ENCODE peak calls at places on chromosomes 6 and 20, in four cellular contexts. One of them, this sample, is unnamed.

GRCh38 chr6:160330621-160331020 is 17.6 kb upstream of the SLC22A3 start:
- DNase-seq in HEK293T: no peak
- DNase-seq in HepG2: no peak
- DNase-seq in GM12878: no peak
- DNase-seq in this sample: no peak

GRCh38 chr6:142944126-142945066 is 580 bp downstream of the HIVEP2 start:
- DNase-seq in HEK293T: peak
- DNase-seq in HepG2: peak
- DNase-seq in GM12878: no peak
- DNase-seq in this sample: peak

GRCh38 chr6:159852877-159853276 is 37.9 kb upstream of the MAS1 start:
- DNase-seq in HEK293T: no peak
- DNase-seq in HepG2: no peak
- DNase-seq in GM12878: no peak
- DNase-seq in this sample: no peak

GRCh38 chr20:60365063-60365640 is 406.9 kb downstream of the CDH26 start:
- DNase-seq in HEK293T: no peak
- DNase-seq in HepG2: no peak
- DNase-seq in GM12878: no peak
- DNase-seq in this sample: no peak

GRCh38 chr6:42221546-42221945 is 3.9 kb upstream of the MRPS10 start:
- DNase-seq in HEK293T: no peak
- DNase-seq in HepG2: no peak
- DNase-seq in GM12878: no peak
- DNase-seq in this sample: no peak

GRCh38 chr6:168342626-168343025 is 23.0 kb upstream of the DACT2 start:
- DNase-seq in HEK293T: no peak
- DNase-seq in HepG2: no peak
- DNase-seq in GM12878: no peak
- DNase-seq in this sample: no peak

GRCh38 chr20:24340933-24341332 is 128.5 kb upstream of the SYNDIG1 start:
- DNase-seq in HEK293T: no peak
- DNase-seq in HepG2: no peak
- DNase-seq in GM12878: no peak
- DNase-seq in this sample: no peak

GRCh38 chr6:160400426-160400825 is 52.2 kb downstream of the SLC22A3 start:
- DNase-seq in HEK293T: no peak
- DNase-seq in HepG2: no peak
- DNase-seq in GM12878: no peak
- DNase-seq in this sample: no peak

GRCh38 chr6:44428682-44429081 is 41.2 kb downstream of the CDC5L start:
- DNase-seq in HEK293T: no peak
- DNase-seq in HepG2: no peak
- DNase-seq in GM12878: no peak
- DNase-seq in this sample: no peak

GRCh38 chr20:50341880-50342637 is 151.4 kb downstream of the CEBPB start:
- DNase-seq in HEK293T: no peak
- DNase-seq in HepG2: no peak
- DNase-seq in GM12878: no peak
- DNase-seq in this sample: no peak

GRCh38 chr6:39153766-39154397 is 38.9 kb upstream of the SAYSD1 start:
- DNase-seq in HEK293T: no peak
- DNase-seq in HepG2: no peak
- DNase-seq in GM12878: no peak
- DNase-seq in this sample: no peak

GRCh38 chr6:147508871-147509608 is 550 bp downstream of the SAMD5 start:
- DNase-seq in HEK293T: peak
- DNase-seq in HepG2: no peak
- DNase-seq in GM12878: no peak
- DNase-seq in this sample: peak

GRCh38 chr6:13422601-13423247 is 64.7 kb downstream of the GFOD1 start:
- DNase-seq in HEK293T: no peak
- DNase-seq in HepG2: no peak
- DNase-seq in GM12878: no peak
- DNase-seq in this sample: no peak

GRCh38 chr6:146543940-146544661 is 468 bp downstream of the RAB32 start:
- DNase-seq in HEK293T: peak
- DNase-seq in HepG2: peak
- DNase-seq in GM12878: no peak
- DNase-seq in this sample: peak

GRCh38 chr6:125154184-125155135 is 887 bp downstream of the TPD52L1 start:
- DNase-seq in HEK293T: peak
- DNase-seq in HepG2: peak
- DNase-seq in GM12878: no peak
- DNase-seq in this sample: peak

GRCh38 chr6:170290306-170291128 is at the start of gene DLL1:
- DNase-seq in HEK293T: peak
- DNase-seq in HepG2: no peak
- DNase-seq in GM12878: no peak
- DNase-seq in this sample: no peak

GRCh38 chr6:93423542-93423941 is 4.2 kb upstream of the EPHA7 start:
- DNase-seq in HEK293T: peak
- DNase-seq in HepG2: peak
- DNase-seq in GM12878: no peak
- DNase-seq in this sample: no peak

GRCh38 chr6:3565291-3565690 is 108.4 kb upstream of the SLC22A23 start:
- DNase-seq in HEK293T: no peak
- DNase-seq in HepG2: no peak
- DNase-seq in GM12878: no peak
- DNase-seq in this sample: no peak

GRCh38 chr20:44600758-44601562 is 18.6 kb downstream of the PKIG start:
- DNase-seq in HEK293T: no peak
- DNase-seq in HepG2: no peak
- DNase-seq in GM12878: no peak
- DNase-seq in this sample: no peak

GRCh38 chr20:58723628-58723984 is 31.0 kb downstream of the NPEPL1 start:
- DNase-seq in HEK293T: peak
- DNase-seq in HepG2: no peak
- DNase-seq in GM12878: no peak
- DNase-seq in this sample: no peak

GRCh38 chr6:3326179-3326971 is 67.6 kb downstream of the PSMG4 start:
- DNase-seq in HEK293T: no peak
- DNase-seq in HepG2: no peak
- DNase-seq in GM12878: no peak
- DNase-seq in this sample: no peak

GRCh38 chr6:37145443-37145842 is 24.5 kb upstream of the PIM1 start:
- DNase-seq in HEK293T: no peak
- DNase-seq in HepG2: no peak
- DNase-seq in GM12878: no peak
- DNase-seq in this sample: no peak

GRCh38 chr20:46214831-46215488 is 93.3 kb downstream of the CDH22 start:
- DNase-seq in HEK293T: no peak
- DNase-seq in HepG2: no peak
- DNase-seq in GM12878: no peak
- DNase-seq in this sample: no peak

GRCh38 chr6:41080623-41081022 is 7.8 kb downstream of the NFYA start:
- DNase-seq in HEK293T: no peak
- DNase-seq in HepG2: no peak
- DNase-seq in GM12878: no peak
- DNase-seq in this sample: no peak

GRCh38 chr6:135182993-135183531 is 2.0 kb downstream of the MYB start:
- DNase-seq in HEK293T: peak
- DNase-seq in HepG2: no peak
- DNase-seq in GM12878: no peak
- DNase-seq in this sample: peak

GRCh38 chr6:135181333-135182119 is 418 bp downstream of the MYB start:
- DNase-seq in HEK293T: peak
- DNase-seq in HepG2: no peak
- DNase-seq in GM12878: no peak
- DNase-seq in this sample: no peak

GRCh38 chr6:135182120-135182992 is 1.2 kb downstream of the MYB start:
- DNase-seq in HEK293T: peak
- DNase-seq in HepG2: no peak
- DNase-seq in GM12878: no peak
- DNase-seq in this sample: peak

GRCh38 chr6:135179920-135180457 is 1.1 kb upstream of the MYB start:
- DNase-seq in HEK293T: no peak
- DNase-seq in HepG2: no peak
- DNase-seq in GM12878: no peak
- DNase-seq in this sample: no peak

GRCh38 chr6:135180458-135181332 is at the start of gene MYB:
- DNase-seq in HEK293T: peak
- DNase-seq in HepG2: no peak
- DNase-seq in GM12878: no peak
- DNase-seq in this sample: peak
- TF ChIP-seq FOXK2 in HEK293T: no peak
- TF ChIP-seq FOXK2 in HepG2: no peak
- TF ChIP-seq FOXK2 in GM12878: no peak
- TF ChIP-seq FOXK2 in this sample: no peak

GRCh38 chr20:57392512-57393271 is 1.5 kb downstream of the RBM38 start:
- DNase-seq in HEK293T: no peak
- DNase-seq in HepG2: no peak
- DNase-seq in GM12878: no peak
- DNase-seq in this sample: peak
- TF ChIP-seq FOXK2 in HEK293T: no peak
- TF ChIP-seq FOXK2 in HepG2: no peak
- TF ChIP-seq FOXK2 in GM12878: no peak
- TF ChIP-seq FOXK2 in this sample: no peak

DNA sequence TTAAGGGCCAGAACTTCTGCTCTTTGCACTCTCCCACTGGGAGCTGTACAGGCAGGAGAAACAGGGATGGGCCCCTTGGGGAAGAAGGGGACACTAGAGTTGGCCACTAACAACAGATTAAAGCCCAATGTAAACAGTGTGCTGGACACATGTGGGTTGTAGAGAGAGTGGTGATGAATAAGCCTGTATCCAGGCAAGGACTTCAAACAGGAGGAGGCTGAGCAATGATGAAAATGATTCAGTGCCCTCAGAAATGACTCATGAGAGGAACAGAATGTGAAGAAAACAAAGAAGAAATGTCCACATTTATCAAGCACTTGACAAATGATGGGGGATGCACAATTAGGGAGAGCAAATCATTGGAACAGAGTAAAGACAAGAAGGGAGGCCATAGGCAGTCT is 242.3 kb downstream of the TBX18 start:
- DNase-seq in HEK293T: no peak
- DNase-seq in HepG2: no peak
- DNase-seq in GM12878: no peak
- DNase-seq in this sample: no peak
- TF ChIP-seq FOXK2 in HEK293T: no peak
- TF ChIP-seq FOXK2 in HepG2: no peak
- TF ChIP-seq FOXK2 in GM12878: no peak
- TF ChIP-seq FOXK2 in this sample: no peak

GRCh38 chr6:21885532-21886089 is 292.1 kb downstream of the SOX4 start:
- DNase-seq in HEK293T: no peak
- DNase-seq in HepG2: no peak
- DNase-seq in GM12878: no peak
- DNase-seq in this sample: no peak
- TF ChIP-seq FOXK2 in HEK293T: no peak
- TF ChIP-seq FOXK2 in HepG2: no peak
- TF ChIP-seq FOXK2 in GM12878: no peak
- TF ChIP-seq FOXK2 in this sample: no peak

DNA sequence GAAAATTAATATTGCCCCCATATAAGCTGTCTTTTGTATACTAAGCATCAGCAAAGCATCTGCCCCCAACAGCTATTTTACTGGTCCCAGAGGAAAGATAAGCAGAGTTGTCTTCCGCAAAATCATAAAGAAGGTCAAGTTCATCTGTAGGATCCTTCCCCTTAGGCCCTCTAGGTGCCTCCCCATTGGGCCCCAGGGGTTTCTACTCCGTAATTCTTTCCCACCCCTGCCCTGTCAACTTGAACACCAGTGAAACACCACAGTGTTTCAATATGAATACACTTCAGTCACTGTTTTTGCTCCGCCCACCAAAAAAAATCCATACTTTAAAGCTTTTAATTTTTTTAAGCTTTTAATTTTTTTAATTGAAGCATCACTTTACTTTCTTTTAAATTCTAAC is 159.2 kb downstream of the ATXN1 start:
- DNase-seq in HEK293T: no peak
- DNase-seq in HepG2: no peak
- DNase-seq in GM12878: peak
- DNase-seq in this sample: no peak
- TF ChIP-seq FOXK2 in HEK293T: no peak
- TF ChIP-seq FOXK2 in HepG2: no peak
- TF ChIP-seq FOXK2 in GM12878: no peak
- TF ChIP-seq FOXK2 in this sample: no peak

This sample was measured in K562.